ENCODE peak calls at places on chromosomes 2 and 18, in six cellular contexts. P, N, L, V, B and E are unnamed samples.

GRCh38 chr2:62465039-62465740 is 40.8 kb downstream of the TMEM17 start:
- DNase-seq in P (no peak), N (no peak), V (no peak), L (no peak), B (no peak), E (no peak)

GRCh38 chr18:70446063-70446462 is 157.2 kb downstream of the SOCS6 start:
- DNase-seq in P (no peak), B (no peak), N (no peak), L (no peak), V (no peak), E (no peak)

GRCh38 chr2:227890495-227891079 is 19.2 kb downstream of the DAW1 start:
- DNase-seq in N (peak), B (no peak), V (peak), L (no peak), P (peak), E (no peak)

GRCh38 chr18:29307231-29307630 is 1130.3 kb upstream of the CDH2 start:
- DNase-seq in L (no peak), V (no peak), N (peak), B (no peak), P (no peak), E (no peak)

GRCh38 chr2:145760781-145761649 is 1241.1 kb upstream of the ZEB2 start:
- DNase-seq in V (no peak), P (no peak), L (no peak), N (peak), B (no peak), E (no peak)

GRCh38 chr18:21740474-21740723 is 193 bp upstream of the MIB1 start:
- DNase-seq in B (no peak), V (peak), P (peak), L (no peak), N (peak), E (no peak)

GRCh38 chr18:44887227-44887631 is 206.5 kb downstream of the SETBP1 start:
- DNase-seq in V (peak), B (no peak), L (no peak), P (no peak), N (peak), E (no peak)

GRCh38 chr2:41878056-41878455 is 169.8 kb upstream of the PKDCC start:
- DNase-seq in B (no peak), L (no peak), V (no peak), P (no peak), N (no peak), E (no peak)

GRCh38 chr18:74996055-74996454 is 212.9 kb downstream of the PTGR3 start:
- DNase-seq in P (no peak), B (no peak), V (no peak), L (no peak), N (no peak), E (no peak)

GRCh38 chr2:43225093-43225787 is 1.2 kb downstream of the ZFP36L2 start:
- DNase-seq in V (peak), B (peak), L (peak), N (peak), P (peak), E (peak)

GRCh38 chr2:1673160-1673944 is 71.0 kb downstream of the PXDN start:
- DNase-seq in L (no peak), V (no peak), B (no peak), N (no peak), P (no peak), E (peak)